ENCODE peak calls at places on chromosomes 5 and 9, in five cellular contexts. H, E, O, V and L are unnamed samples.

GRCh38 chr5:16857635-16858034 is 78.5 kb downstream of the MYO10 start:
- DNase-seq in H (no peak), E (no peak), O (no peak), V (no peak), L (no peak)

GRCh38 chr9:91033802-91034201 is 232.2 kb downstream of the SYK start:
- DNase-seq in H (no peak), E (no peak), O (no peak), V (no peak), L (no peak)

GRCh38 chr5:123916331-123917121 is 404.5 kb downstream of the CSNK1G3 start:
- DNase-seq in H (no peak), E (peak), O (no peak), V (no peak), L (peak)

GRCh38 chr5:145509336-145510150 is 325.6 kb downstream of the PRELID2 start:
- DNase-seq in H (no peak), E (peak), O (no peak), V (no peak), L (no peak)

GRCh38 chr9:95981741-95982390 is 106.4 kb downstream of the ERCC6L2 start:
- DNase-seq in H (no peak), E (no peak), O (no peak), V (no peak), L (no peak)

GRCh38 chr9:107874591-107875374 is 385.2 kb upstream of the KLF4 start:
- DNase-seq in H (no peak), E (no peak), O (no peak), V (no peak), L (no peak)

GRCh38 chr5:117013280-117013877 is 438.8 kb upstream of the SEMA6A start:
- DNase-seq in H (no peak), E (no peak), O (no peak), V (no peak), L (no peak)

GRCh38 chr5:55816342-55816741 is 34.8 kb upstream of the IL31RA start:
- DNase-seq in H (no peak), E (peak), O (no peak), V (no peak), L (peak)

GRCh38 chr5:23132231-23132630 is 279.1 kb upstream of the CDH12 start:
- DNase-seq in H (no peak), E (no peak), O (no peak), V (no peak), L (no peak)

GRCh38 chr5:14406554-14406849 is 175.1 kb upstream of the OTULINL start:
- DNase-seq in H (no peak), E (peak), O (no peak), V (no peak), L (no peak)

GRCh38 chr5:103394676-103395075 is 136.1 kb downstream of the MACIR start:
- DNase-seq in H (no peak), E (no peak), O (no peak), V (no peak), L (no peak)

GRCh38 chr5:59682542-59682941 is 211.0 kb downstream of the PDE4D start:
- DNase-seq in H (no peak), E (no peak), O (no peak), V (no peak), L (no peak)

GRCh38 chr5:154595662-154596061 is 117.6 kb upstream of the HAND1 start:
- DNase-seq in H (no peak), E (no peak), O (no peak), V (no peak), L (no peak)

GRCh38 chr9:1495684-1496083 is 445.5 kb downstream of the DMRT2 start:
- DNase-seq in H (no peak), E (no peak), O (no peak), V (no peak), L (no peak)

GRCh38 chr5:138952962-138953361 is 77.8 kb upstream of the LRRTM2 start:
- DNase-seq in H (no peak), E (no peak), O (peak), V (peak), L (no peak)

GRCh38 chr5:113224605-113225065 is 210.2 kb downstream of the TSSK1B start:
- DNase-seq in H (no peak), E (no peak), O (no peak), V (no peak), L (no peak)

GRCh38 chr9:81666123-81666522 is 23.2 kb downstream of the TLE1 start:
- DNase-seq in H (no peak), E (peak), O (no peak), V (no peak), L (no peak)

GRCh38 chr9:137678202-137678601 is 59.4 kb downstream of the EHMT1 start:
- DNase-seq in H (no peak), E (no peak), O (no peak), V (peak), L (no peak)

GRCh38 chr5:78666041-78666444 is 17.5 kb upstream of the LHFPL2 start:
- DNase-seq in H (no peak), E (no peak), O (no peak), V (no peak), L (no peak)

GRCh38 chr5:93609756-93610155 is 26.7 kb downstream of the NR2F1 start:
- DNase-seq in H (no peak), E (no peak), O (no peak), V (no peak), L (no peak)

GRCh38 chr5:93604119-93604963 is 21.3 kb downstream of the NR2F1 start:
- DNase-seq in H (no peak), E (no peak), O (peak), V (peak), L (no peak)

GRCh38 chr5:93606384-93606752 is 23.3 kb downstream of the NR2F1 start:
- DNase-seq in H (no peak), E (no peak), O (no peak), V (no peak), L (no peak)

GRCh38 chr5:93610581-93611167 is 27.7 kb downstream of the NR2F1 start:
- DNase-seq in H (no peak), E (no peak), O (no peak), V (no peak), L (no peak)

GRCh38 chr5:93607367-93608258 is 24.6 kb downstream of the NR2F1 start:
- DNase-seq in H (no peak), E (peak), O (no peak), V (no peak), L (no peak)
- TF ChIP-seq CTCF in H (peak), E (peak), O (no peak), V (peak), L (peak)

DNA sequence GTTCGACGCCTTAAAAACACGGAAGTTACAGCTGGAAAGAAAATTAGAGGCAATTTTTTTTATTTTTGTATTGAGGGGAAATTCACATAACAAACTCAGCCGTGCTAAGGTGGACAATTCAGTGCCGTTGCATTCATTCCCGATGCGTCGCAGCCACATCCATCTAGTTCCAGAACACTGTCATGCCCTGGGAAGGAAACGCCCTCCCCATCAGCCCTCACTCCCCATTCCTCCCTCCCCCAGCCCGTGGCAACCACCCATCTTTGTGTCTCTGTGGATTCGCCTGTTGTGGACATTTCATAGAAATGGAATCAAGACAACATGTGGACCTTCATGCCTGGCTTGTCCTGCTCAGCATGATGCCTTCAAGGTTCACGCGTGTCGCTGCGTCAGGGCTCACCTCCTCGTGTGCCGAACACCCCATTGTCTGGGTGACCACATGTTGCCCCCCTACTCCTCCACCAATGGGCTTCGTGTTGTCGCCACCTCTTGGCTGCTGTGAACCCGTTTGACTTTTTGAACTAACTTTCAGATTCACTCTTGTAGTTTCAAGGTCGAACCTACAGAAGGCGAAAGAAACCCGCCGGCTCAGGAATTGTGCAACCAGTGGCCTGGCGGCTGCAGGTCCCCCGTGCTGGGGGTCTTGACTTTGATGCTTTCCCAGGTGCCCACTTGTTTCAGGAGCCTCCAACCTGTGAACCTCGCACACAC is 17.4 kb upstream of the CAMSAP1 start:
- DNase-seq in H (no peak), E (no peak), O (no peak), V (no peak), L (no peak)
- TF ChIP-seq CTCF in H (no peak), E (no peak), O (no peak), V (no peak), L (no peak)

GRCh38 chr9:370081-370480 is 155.4 kb downstream of the DOCK8 start:
- DNase-seq in H (no peak), E (no peak), O (no peak), V (no peak), L (no peak)

GRCh38 chr9:362936-363335 is 148.3 kb downstream of the DOCK8 start:
- DNase-seq in H (no peak), E (no peak), O (no peak), V (no peak), L (no peak)

GRCh38 chr9:371349-371748 is 156.7 kb downstream of the DOCK8 start:
- DNase-seq in H (no peak), E (no peak), O (no peak), V (no peak), L (no peak)

GRCh38 chr9:365451-365850 is 150.8 kb downstream of the DOCK8 start:
- DNase-seq in H (no peak), E (no peak), O (no peak), V (no peak), L (no peak)

GRCh38 chr9:366620-367019 is 152.0 kb downstream of the DOCK8 start:
- DNase-seq in H (no peak), E (no peak), O (no peak), V (no peak), L (no peak)
- TF ChIP-seq CTCF in H (no peak), E (no peak), O (no peak), V (no peak), L (no peak)

DNA sequence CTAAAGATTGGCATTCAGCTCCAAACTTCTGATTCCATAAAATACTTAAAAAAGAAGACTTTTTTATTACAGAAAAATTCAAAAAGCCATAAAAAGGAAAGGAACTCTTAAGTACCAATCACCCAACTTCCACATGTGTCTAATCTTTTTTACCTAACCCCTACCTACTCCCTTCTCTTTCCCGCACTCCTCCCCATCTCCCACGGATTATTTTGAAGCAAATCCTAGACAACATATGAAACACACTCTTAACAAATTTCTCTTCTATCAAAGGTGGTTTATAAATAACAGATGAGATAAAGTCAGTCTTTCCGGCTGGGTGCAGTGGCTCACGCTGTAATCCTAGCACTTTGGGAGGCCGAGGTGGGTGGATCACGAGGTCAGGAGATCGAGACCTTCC is 5.9 kb upstream of the DENND4C start:
- DNase-seq in H (peak), E (no peak), O (no peak), V (no peak), L (no peak)
- TF ChIP-seq CTCF in H (no peak), E (no peak), O (no peak), V (no peak), L (no peak)

DNA sequence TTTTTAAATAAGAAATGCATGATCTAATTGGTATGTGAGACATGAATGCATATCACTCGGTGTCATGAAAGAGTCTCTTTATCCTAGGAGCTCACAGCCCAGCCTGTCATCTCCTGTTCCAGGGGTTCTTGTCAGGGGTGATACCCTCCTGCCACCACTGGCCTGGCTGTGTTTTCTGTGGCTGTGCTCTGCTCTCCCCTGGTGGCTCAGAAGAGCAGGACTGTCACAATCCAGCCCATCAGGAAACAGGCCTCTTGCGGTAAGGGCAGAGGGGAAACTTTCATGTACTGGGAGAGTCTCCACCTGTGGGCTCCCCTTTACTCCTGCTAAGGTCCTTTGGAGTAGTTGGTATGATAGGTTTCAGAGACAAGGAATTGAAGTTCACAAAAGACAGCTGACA is 240.2 kb upstream of the GLRA1 start:
- DNase-seq in H (no peak), E (no peak), O (no peak), V (no peak), L (no peak)
- TF ChIP-seq CTCF in H (no peak), E (no peak), O (no peak), V (no peak), L (no peak)

GRCh38 chr9:128810873-128811272 is 7.4 kb upstream of the ENDOG start:
- DNase-seq in H (no peak), E (no peak), O (no peak), V (no peak), L (no peak)

GRCh38 chr9:128809036-128809599 is 9.2 kb upstream of the ENDOG start:
- DNase-seq in H (no peak), E (no peak), O (no peak), V (no peak), L (no peak)

GRCh38 chr9:128808543-128808942 is 9.8 kb upstream of the ENDOG start:
- DNase-seq in H (no peak), E (no peak), O (no peak), V (no peak), L (no peak)

GRCh38 chr9:128807827-128808226 is 10.5 kb upstream of the ENDOG start:
- DNase-seq in H (no peak), E (no peak), O (no peak), V (no peak), L (no peak)

GRCh38 chr9:128809831-128810230 is 8.5 kb upstream of the ENDOG start:
- DNase-seq in H (no peak), E (no peak), O (no peak), V (no peak), L (no peak)
- TF ChIP-seq CTCF in H (no peak), E (no peak), O (no peak), V (no peak), L (no peak)

GRCh38 chr9:3331801-3332200 is 194.0 kb downstream of the RFX3 start:
- DNase-seq in H (no peak), E (no peak), O (no peak), V (no peak), L (no peak)
- TF ChIP-seq CTCF in H (no peak), E (no peak), O (no peak), V (peak), L (peak)